ENCODE peak calls at places on chromosome 16, in eight cellular contexts. One of them, this sample, is unnamed.

GRCh38 chr16:4682616-4683254 is 10.6 kb upstream of the NUDT16L1 start:
- DNase-seq in tibial artery: no peak
- DNase-seq in activated CD8-positive, alpha-beta memory T cell treated with anti-CD3 and anti-CD28 coated beads for 48 hours: no peak
- DNase-seq in stomach: peak
- DNase-seq in lung: peak
- DNase-seq in GM13977: no peak
- DNase-seq in heart left ventricle: no peak
- DNase-seq in RCC 7860: peak
- DNase-seq in this sample: no peak

GRCh38 chr16:4337540-4338088 is 13.5 kb downstream of the PAM16 start:
- DNase-seq in lung: no peak
- DNase-seq in RCC 7860: no peak
- DNase-seq in tibial artery: no peak
- DNase-seq in stomach: no peak
- DNase-seq in heart left ventricle: no peak
- DNase-seq in GM13977: no peak
- DNase-seq in activated CD8-positive, alpha-beta memory T cell treated with anti-CD3 and anti-CD28 coated beads for 48 hours: no peak
- DNase-seq in this sample: no peak

GRCh38 chr16:85054948-85055502 is 27.4 kb downstream of the KIAA0513 start:
- DNase-seq in heart left ventricle: no peak
- DNase-seq in activated CD8-positive, alpha-beta memory T cell treated with anti-CD3 and anti-CD28 coated beads for 48 hours: no peak
- DNase-seq in GM13977: no peak
- DNase-seq in tibial artery: no peak
- DNase-seq in RCC 7860: no peak
- DNase-seq in stomach: no peak
- DNase-seq in lung: no peak
- DNase-seq in this sample: no peak

GRCh38 chr16:79278506-79278905 is 322.0 kb downstream of the MAF start:
- DNase-seq in lung: no peak
- DNase-seq in heart left ventricle: no peak
- DNase-seq in GM13977: no peak
- DNase-seq in activated CD8-positive, alpha-beta memory T cell treated with anti-CD3 and anti-CD28 coated beads for 48 hours: peak
- DNase-seq in tibial artery: no peak
- DNase-seq in stomach: no peak
- DNase-seq in RCC 7860: no peak
- DNase-seq in this sample: no peak

GRCh38 chr16:8928467-8928957 is 35.2 kb downstream of the USP7 start:
- DNase-seq in heart left ventricle: no peak
- DNase-seq in RCC 7860: no peak
- DNase-seq in tibial artery: no peak
- DNase-seq in GM13977: no peak
- DNase-seq in stomach: no peak
- DNase-seq in activated CD8-positive, alpha-beta memory T cell treated with anti-CD3 and anti-CD28 coated beads for 48 hours: peak
- DNase-seq in lung: no peak
- DNase-seq in this sample: peak

GRCh38 chr16:67426950-67427349 is 4.0 kb upstream of the HSD11B2 start:
- DNase-seq in GM13977: no peak
- DNase-seq in heart left ventricle: peak
- DNase-seq in activated CD8-positive, alpha-beta memory T cell treated with anti-CD3 and anti-CD28 coated beads for 48 hours: no peak
- DNase-seq in lung: no peak
- DNase-seq in RCC 7860: no peak
- DNase-seq in tibial artery: no peak
- DNase-seq in stomach: no peak
- DNase-seq in this sample: no peak

GRCh38 chr16:57364143-57364542 is 5.6 kb downstream of the CCL22 start:
- DNase-seq in GM13977: no peak
- DNase-seq in stomach: no peak
- DNase-seq in heart left ventricle: no peak
- DNase-seq in lung: no peak
- DNase-seq in tibial artery: no peak
- DNase-seq in activated CD8-positive, alpha-beta memory T cell treated with anti-CD3 and anti-CD28 coated beads for 48 hours: no peak
- DNase-seq in RCC 7860: no peak
- DNase-seq in this sample: no peak

GRCh38 chr16:14202697-14203096 is 131.6 kb downstream of the MRTFB start:
- DNase-seq in tibial artery: no peak
- DNase-seq in lung: no peak
- DNase-seq in RCC 7860: no peak
- DNase-seq in GM13977: no peak
- DNase-seq in stomach: no peak
- DNase-seq in heart left ventricle: no peak
- DNase-seq in activated CD8-positive, alpha-beta memory T cell treated with anti-CD3 and anti-CD28 coated beads for 48 hours: no peak
- DNase-seq in this sample: no peak

GRCh38 chr16:17412221-17412620 is 58.5 kb downstream of the XYLT1 start:
- DNase-seq in GM13977: no peak
- DNase-seq in RCC 7860: no peak
- DNase-seq in tibial artery: no peak
- DNase-seq in heart left ventricle: no peak
- DNase-seq in lung: no peak
- DNase-seq in activated CD8-positive, alpha-beta memory T cell treated with anti-CD3 and anti-CD28 coated beads for 48 hours: no peak
- DNase-seq in stomach: no peak
- DNase-seq in this sample: no peak

GRCh38 chr16:14186007-14186953 is 115.2 kb downstream of the MRTFB start:
- DNase-seq in lung: no peak
- DNase-seq in heart left ventricle: peak
- DNase-seq in GM13977: no peak
- DNase-seq in stomach: no peak
- DNase-seq in activated CD8-positive, alpha-beta memory T cell treated with anti-CD3 and anti-CD28 coated beads for 48 hours: no peak
- DNase-seq in RCC 7860: peak
- DNase-seq in tibial artery: peak
- DNase-seq in this sample: no peak

GRCh38 chr16:74297296-74297665 is 667 bp downstream of the PSMD7 start:
- DNase-seq in RCC 7860: no peak
- DNase-seq in tibial artery: no peak
- DNase-seq in activated CD8-positive, alpha-beta memory T cell treated with anti-CD3 and anti-CD28 coated beads for 48 hours: peak
- DNase-seq in stomach: no peak
- DNase-seq in GM13977: peak
- DNase-seq in lung: no peak
- DNase-seq in heart left ventricle: no peak
- DNase-seq in this sample: peak

GRCh38 chr16:88737298-88738166 is 31.2 kb downstream of the CTU2 start:
- DNase-seq in RCC 7860: peak
- DNase-seq in GM13977: peak
- DNase-seq in stomach: peak
- DNase-seq in heart left ventricle: peak
- DNase-seq in tibial artery: peak
- DNase-seq in lung: peak
- DNase-seq in activated CD8-positive, alpha-beta memory T cell treated with anti-CD3 and anti-CD28 coated beads for 48 hours: peak
- DNase-seq in this sample: peak

GRCh38 chr16:4386452-4386813 is 14.8 kb downstream of the VASN start:
- DNase-seq in activated CD8-positive, alpha-beta memory T cell treated with anti-CD3 and anti-CD28 coated beads for 48 hours: no peak
- DNase-seq in stomach: no peak
- DNase-seq in GM13977: no peak
- DNase-seq in RCC 7860: no peak
- DNase-seq in tibial artery: peak
- DNase-seq in heart left ventricle: no peak
- DNase-seq in lung: no peak
- DNase-seq in this sample: no peak

GRCh38 chr16:85422124-85422373 is 191.1 kb upstream of the GSE1 start:
- DNase-seq in RCC 7860: no peak
- DNase-seq in tibial artery: no peak
- DNase-seq in activated CD8-positive, alpha-beta memory T cell treated with anti-CD3 and anti-CD28 coated beads for 48 hours: no peak
- DNase-seq in lung: no peak
- DNase-seq in stomach: no peak
- DNase-seq in GM13977: no peak
- DNase-seq in heart left ventricle: no peak
- DNase-seq in this sample: no peak

GRCh38 chr16:31477220-31478216 is 5.4 kb upstream of the SLC5A2 start:
- DNase-seq in tibial artery: no peak
- DNase-seq in RCC 7860: no peak
- DNase-seq in GM13977: peak
- DNase-seq in heart left ventricle: no peak
- DNase-seq in lung: peak
- DNase-seq in stomach: peak
- DNase-seq in activated CD8-positive, alpha-beta memory T cell treated with anti-CD3 and anti-CD28 coated beads for 48 hours: no peak
- DNase-seq in this sample: peak